ENCODE peak calls at places on chromosomes 16 and 17, in five cellular contexts. F is ovary, R is uterus, D is tibial nerve, E is IMR-90. M is an unnamed sample.
A peak's percentile ranks its signal among the peaks of the same experiment; 100 is the strongest.

GRCh38 chr16:84109598-84110325 is 7.0 kb downstream of the MBTPS1 start:
- DNase-seq in F (no peak), R (no peak), D (no peak), E (peak; percentile 11), M (no peak)

GRCh38 chr17:32742686-32743538 is 134.0 kb downstream of the MYO1D start:
- DNase-seq in F (no peak), R (no peak), D (no peak), E (no peak), M (no peak)

GRCh38 chr17:47801176-47801765 is 20.3 kb downstream of the OSBPL7 start:
- DNase-seq in F (no peak), R (no peak), D (no peak), E (no peak), M (no peak)

GRCh38 chr16:8474576-8474975 is 115.7 kb downstream of the TMEM114 start:
- DNase-seq in F (no peak), R (no peak), D (no peak), E (no peak), M (no peak)

GRCh38 chr16:8103649-8104289 is 486.5 kb downstream of the TMEM114 start:
- DNase-seq in F (no peak), R (no peak), D (no peak), E (no peak), M (no peak)

GRCh38 chr16:2420035-2420434 is 9.2 kb upstream of the CCNF start:
- DNase-seq in F (no peak), R (no peak), D (no peak), E (peak; percentile 20), M (no peak)

GRCh38 chr16:73050115-73051099 is 2.5 kb upstream of the ZFHX3 start:
- DNase-seq in F (no peak), R (no peak), D (no peak), E (no peak), M (no peak)

GRCh38 chr17:72116692-72117469 is 3.9 kb upstream of the SOX9 start:
- DNase-seq in F (no peak), R (no peak), D (no peak), E (peak; percentile 30), M (peak; percentile 43)

GRCh38 chr17:9195961-9196668 is 174.8 kb downstream of the NTN1 start:
- DNase-seq in F (no peak), R (no peak), D (no peak), E (no peak), M (no peak)

GRCh38 chr17:47276868-47277267 is 23.2 kb downstream of the ITGB3 start:
- DNase-seq in F (peak; percentile 69), R (peak; percentile 71), D (peak; percentile 59), E (peak; percentile 73), M (peak; percentile 74)

GRCh38 chr17:47265983-47266541 is 12.4 kb downstream of the ITGB3 start:
- DNase-seq in F (no peak), R (no peak), D (no peak), E (peak; percentile 71), M (no peak)

GRCh38 chr17:6069611-6070279 is 434 bp upstream of the WSCD1 start:
- DNase-seq in F (no peak), R (no peak), D (no peak), E (no peak), M (no peak)

GRCh38 chr17:31726980-31727427 is 132.0 kb downstream of the COPRS start:
- DNase-seq in F (no peak), R (peak; percentile 31), D (no peak), E (peak; percentile 81), M (no peak)

GRCh38 chr16:30121741-30122620 is 1.0 kb downstream of the MAPK3 start:
- DNase-seq in F (peak; percentile 55), R (peak; percentile 67), D (peak; percentile 62), E (no peak), M (peak; percentile 69)

GRCh38 chr17:75273968-75274708 is 3.1 kb upstream of the MIF4GD start:
- DNase-seq in F (no peak), R (no peak), D (no peak), E (peak; percentile 77), M (peak; percentile 59)

GRCh38 chr16:73122604-73123386 is 74.9 kb upstream of the ZFHX3 start:
- DNase-seq in F (peak; percentile 16), R (peak; percentile 25), D (peak; percentile 36), E (no peak), M (peak; percentile 23)

GRCh38 chr17:40604327-40605080 is 39.2 kb upstream of the CCR7 start:
- DNase-seq in F (no peak), R (no peak), D (no peak), E (no peak), M (no peak)

GRCh38 chr16:66940236-66940635 is 4.9 kb downstream of the CES2 start:
- DNase-seq in F (no peak), R (no peak), D (no peak), E (no peak), M (no peak)

GRCh38 chr17:5043524-5043923 is 8.3 kb upstream of the SLC52A1 start:
- DNase-seq in F (no peak), R (no peak), D (no peak), E (no peak), M (no peak)

GRCh38 chr16:8848231-8848938 is 20.4 kb downstream of the CARHSP1 start:
- DNase-seq in F (no peak), R (no peak), D (no peak), E (no peak), M (no peak)

GRCh38 chr16:10988879-10989278 is 44.5 kb downstream of the CLEC16A start:
- DNase-seq in F (no peak), R (no peak), D (no peak), E (no peak), M (no peak)

GRCh38 chr17:20986767-20987510 is 55.9 kb downstream of the USP22 start:
- DNase-seq in F (no peak), R (no peak), D (no peak), E (no peak), M (no peak)

GRCh38 chr17:38872671-38873385 is 3.0 kb downstream of the LASP1 start:
- DNase-seq in F (no peak), R (no peak), D (no peak), E (no peak), M (no peak)

GRCh38 chr16:72470541-72470940 is 298.6 kb upstream of the PMFBP1 start:
- DNase-seq in F (no peak), R (no peak), D (no peak), E (no peak), M (no peak)

GRCh38 chr16:65071371-65072311 is 50.2 kb downstream of the CDH11 start:
- DNase-seq in F (peak; percentile 43), R (peak; percentile 56), D (peak; percentile 32), E (peak; percentile 64), M (peak; percentile 27)

GRCh38 chr16:31331141-31331764 is 23.7 kb upstream of the ITGAX start:
- DNase-seq in F (no peak), R (no peak), D (no peak), E (no peak), M (no peak)

GRCh38 chr16:83913234-83913633 is 14.3 kb downstream of the MLYCD start:
- DNase-seq in F (no peak), R (no peak), D (no peak), E (no peak), M (no peak)

GRCh38 chr16:85573045-85573695 is 40.0 kb upstream of the GSE1 start:
- DNase-seq in F (no peak), R (no peak), D (no peak), E (no peak), M (no peak)
- H3K4me1 ChIP-seq in F (peaks cover 13% of the 10 kb centered on the region), R (peaks cover 18% of the 10 kb centered on the region), D (peaks cover 65% of the 10 kb centered on the region), E (peaks cover 20% of the 10 kb centered on the region), M (peaks cover 56% of the 10 kb centered on the region)

GRCh38 chr16:87680272-87680644 is 78.0 kb downstream of the JPH3 start:
- DNase-seq in F (no peak), R (no peak), D (no peak), E (no peak), M (no peak)
- TF ChIP-seq POLR2A in F (no peak), R (no peak), D (no peak), E (no peak), M (no peak)

GRCh38 chr17:67481808-67482207 is 104.7 kb downstream of the PITPNC1 start:
- DNase-seq in F (no peak), R (no peak), D (no peak), E (peak; percentile 57), M (no peak)
- H3K4me1 ChIP-seq in F (no peaks in the 10 kb centered on the region), R (no peaks in the 10 kb centered on the region), D (peaks cover 20% of the 10 kb centered on the region), E (peaks cover 8% of the 10 kb centered on the region), M (no peaks in the 10 kb centered on the region)

GRCh38 chr16:57704011-57704904 is 9.7 kb downstream of the DRC7 start:
- DNase-seq in F (no peak), R (no peak), D (no peak), E (no peak), M (no peak)
- TF ChIP-seq POLR2A in F (no peak), R (no peak), D (no peak), E (no peak), M (no peak)

GRCh38 chr16:21277045-21277926 is 804 bp downstream of the CRYM start:
- DNase-seq in F (no peak), R (no peak), D (no peak), E (no peak), M (peak; percentile 68)
- H3K4me1 ChIP-seq in F (peaks cover 3% of the 10 kb centered on the region), R (no peaks in the 10 kb centered on the region), D (peaks cover 16% of the 10 kb centered on the region), E (no peaks in the 10 kb centered on the region), M (peaks cover 10% of the 10 kb centered on the region)

DNA sequence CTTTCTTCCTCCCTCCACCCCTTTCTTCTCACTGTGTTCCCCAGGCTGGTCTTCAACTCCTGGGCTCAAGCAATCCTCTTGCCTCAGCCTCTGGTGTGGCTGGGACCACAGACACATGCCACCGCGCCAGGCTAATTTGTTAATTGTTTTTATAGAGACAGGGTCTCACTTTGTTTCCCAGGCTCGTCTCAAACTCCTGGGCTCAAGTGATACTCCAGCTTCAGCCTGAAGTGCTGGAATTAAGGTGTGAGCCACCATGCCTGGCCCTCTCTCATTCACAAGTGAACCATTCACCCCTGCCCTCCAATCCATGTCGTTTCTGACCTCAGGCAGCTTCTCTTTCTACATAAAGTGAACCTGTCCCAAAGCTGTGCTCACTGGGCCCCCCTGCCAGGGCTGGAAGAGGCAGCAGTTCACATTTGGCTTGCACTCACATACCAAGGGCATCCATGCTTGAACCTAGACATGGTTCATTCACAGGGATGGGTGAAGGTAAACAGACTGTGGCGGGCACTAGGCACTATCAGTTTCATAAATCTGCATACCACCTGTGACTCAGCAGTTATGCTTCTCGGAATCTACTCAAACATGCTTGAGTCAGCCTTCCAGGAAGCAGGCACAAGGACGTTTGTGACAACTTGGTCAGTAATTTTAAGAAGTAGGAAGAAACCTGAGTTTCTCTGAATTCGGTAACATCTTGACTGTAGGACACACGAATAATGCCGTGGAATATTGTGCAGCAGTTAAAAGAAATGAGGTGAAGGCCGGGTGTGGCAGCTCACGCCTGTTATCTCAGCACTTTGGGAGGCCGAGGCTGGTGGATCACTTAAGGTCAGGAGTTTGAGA is 6.0 kb upstream of the RNF213 start:
- DNase-seq in F (no peak), R (no peak), D (no peak), E (peak; percentile 91), M (no peak)
- TF ChIP-seq POLR2A in F (no peak), R (no peak), D (no peak), E (no peak), M (no peak)

GRCh38 chr16:68472581-68472980 is 24.3 kb upstream of the SMPD3 start:
- DNase-seq in F (no peak), R (no peak), D (no peak), E (no peak), M (no peak)

GRCh38 chr16:68466174-68466573 is 17.9 kb upstream of the SMPD3 start:
- DNase-seq in F (no peak), R (no peak), D (no peak), E (no peak), M (no peak)

GRCh38 chr16:68470461-68471150 is 22.3 kb upstream of the SMPD3 start:
- DNase-seq in F (no peak), R (no peak), D (no peak), E (no peak), M (peak; percentile 41)

GRCh38 chr16:68469728-68470460 is 21.6 kb upstream of the SMPD3 start:
- DNase-seq in F (no peak), R (no peak), D (no peak), E (no peak), M (no peak)

GRCh38 chr16:68468849-68469248 is 20.5 kb upstream of the SMPD3 start:
- DNase-seq in F (no peak), R (no peak), D (no peak), E (no peak), M (no peak)
- H3K4me1 ChIP-seq in F (peaks cover 5% of the 10 kb centered on the region), R (no peaks in the 10 kb centered on the region), D (peaks cover 28% of the 10 kb centered on the region), E (no peaks in the 10 kb centered on the region), M (peaks cover 11% of the 10 kb centered on the region)